ENCODE peak calls at places on chromosomes 3 and 15, in seven cellular contexts. J, O, R, F, L, K and W are unnamed samples. For H3K9me3, the result is how much of the 10 kb centered on the place peaks cover.

GRCh38 chr3:23648326-23648964 is 157.3 kb upstream of the UBE2E1 start:
- DNase-seq in O (no peak), R (peak), K (no peak), J (no peak), L (no peak), F (no peak), W (no peak)

GRCh38 chr3:142489572-142490323 is 41.9 kb upstream of the XRN1 start:
- DNase-seq in K (no peak), J (no peak), F (no peak), O (no peak), R (no peak), L (no peak), W (no peak)

GRCh38 chr3:152268501-152269422 is at the start of gene MBNL1:
- DNase-seq in R (peak), O (peak), J (peak), L (peak), F (peak), K (peak), W (peak)

GRCh38 chr3:81758275-81758674 is 3.2 kb downstream of the GBE1 start:
- DNase-seq in L (no peak), R (no peak), O (peak), J (no peak), F (no peak), K (no peak), W (no peak)

GRCh38 chr3:73228000-73228399 is 166.5 kb downstream of the EBLN2 start:
- DNase-seq in J (no peak), F (no peak), L (no peak), O (no peak), R (no peak), K (no peak), W (no peak)

GRCh38 chr3:168220609-168221008 is 124.9 kb upstream of the GOLIM4 start:
- DNase-seq in L (no peak), F (no peak), O (peak), J (no peak), K (no peak), R (no peak), W (no peak)

GRCh38 chr3:81922404-81922803 is 161.0 kb upstream of the GBE1 start:
- DNase-seq in O (no peak), R (no peak), F (no peak), J (no peak), K (no peak), L (no peak), W (no peak)

GRCh38 chr3:76131396-76132153 is 346.2 kb upstream of the ZNF717 start:
- DNase-seq in K (no peak), R (no peak), O (peak), L (no peak), J (no peak), F (no peak), W (no peak)

GRCh38 chr15:95141486-95141885 is 910.1 kb downstream of the MCTP2 start:
- DNase-seq in K (no peak), L (no peak), R (no peak), F (no peak), J (no peak), O (peak), W (no peak)

GRCh38 chr15:85501574-85501973 is 121.2 kb downstream of the AKAP13 start:
- DNase-seq in O (no peak), F (no peak), L (no peak), R (no peak), K (no peak), J (no peak), W (no peak)

GRCh38 chr3:94063497-94064119 is 747 bp downstream of the NSUN3 start:
- DNase-seq in K (no peak), L (no peak), J (no peak), O (no peak), R (no peak), F (no peak), W (peak)

GRCh38 chr3:41159581-41160189 is 39.6 kb upstream of the CTNNB1 start:
- DNase-seq in R (no peak), K (no peak), L (no peak), F (no peak), O (no peak), J (no peak), W (no peak)

GRCh38 chr3:113985526-113985925 is 37.7 kb downstream of the ZDHHC23 start:
- DNase-seq in O (no peak), K (no peak), F (no peak), R (peak), J (no peak), L (no peak), W (peak)

GRCh38 chr3:177491301-177492031 is 294.2 kb upstream of the TBL1XR1 start:
- DNase-seq in J (no peak), L (no peak), F (no peak), K (no peak), O (no peak), R (no peak), W (no peak)

GRCh38 chr3:9883676-9884554 is 3.9 kb upstream of the CIDEC start:
- DNase-seq in O (peak), R (no peak), J (no peak), F (no peak), L (no peak), K (no peak), W (no peak)

GRCh38 chr3:13559751-13560540 is 11.0 kb downstream of the FBLN2 start:
- DNase-seq in O (peak), R (no peak), J (peak), L (no peak), K (no peak), F (no peak), W (no peak)

GRCh38 chr3:53843195-53844177 is 2.7 kb downstream of the CHDH start:
- DNase-seq in K (peak), L (no peak), F (no peak), J (no peak), R (no peak), O (no peak), W (no peak)

GRCh38 chr3:45795882-45796765 is at the start of gene SLC6A20:
- DNase-seq in J (no peak), O (no peak), L (peak), K (peak), R (peak), F (peak), W (no peak)

GRCh38 chr15:100934735-100935134 is 15.6 kb downstream of the LRRK1 start:
- DNase-seq in R (no peak), K (no peak), L (no peak), F (no peak), O (no peak), J (no peak), W (no peak)

GRCh38 chr15:95394186-95395067 is 936.1 kb upstream of the NR2F2 start:
- DNase-seq in L (no peak), O (peak), F (no peak), J (no peak), R (no peak), K (no peak), W (no peak)

GRCh38 chr3:126959921-126960603 is 22.9 kb upstream of the PLXNA1 start:
- DNase-seq in J (peak), L (peak), O (peak), R (peak), F (no peak), K (no peak), W (no peak)

GRCh38 chr3:11568503-11569155 is 75.1 kb downstream of the VGLL4 start:
- DNase-seq in O (peak), F (no peak), J (peak), R (no peak), K (no peak), L (no peak), W (no peak)

GRCh38 chr3:159726231-159726964 is 262.2 kb upstream of the IL12A start:
- DNase-seq in R (no peak), J (no peak), L (no peak), K (no peak), O (peak), F (no peak), W (no peak)

GRCh38 chr3:170721563-170721962 is 135.7 kb upstream of the SLC7A14 start:
- DNase-seq in F (no peak), L (no peak), R (no peak), K (peak), O (no peak), J (no peak), W (peak)

GRCh38 chr15:71237456-71238188 is 122.4 kb downstream of the THSD4 start:
- DNase-seq in K (peak), F (no peak), R (no peak), O (peak), L (no peak), J (peak), W (no peak)

GRCh38 chr15:77027111-77027696 is 32.3 kb downstream of the PSTPIP1 start:
- DNase-seq in R (no peak), F (peak), O (no peak), K (no peak), J (no peak), L (no peak), W (no peak)

GRCh38 chr3:45841380-45841700 is 579 bp downstream of the LZTFL1 start:
- DNase-seq in F (no peak), K (peak), O (peak), L (no peak), R (peak), J (no peak), W (no peak)

GRCh38 chr15:68699881-68700394 is 120.8 kb downstream of the ANP32A start:
- DNase-seq in J (peak), O (no peak), R (no peak), L (no peak), F (no peak), K (no peak), W (no peak)

GRCh38 chr3:66851894-66852613 is 146.1 kb upstream of the KBTBD8 start:
- DNase-seq in R (no peak), K (no peak), J (no peak), F (no peak), O (no peak), L (no peak), W (no peak)

GRCh38 chr3:155572085-155572484 is 172.8 kb downstream of the PLCH1 start:
- DNase-seq in K (peak), L (no peak), O (peak), R (no peak), J (no peak), F (no peak), W (no peak)

GRCh38 chr15:70172124-70172523 is 74.4 kb upstream of the TLE3 start:
- DNase-seq in L (no peak), R (no peak), K (no peak), J (no peak), F (no peak), O (no peak), W (no peak)

GRCh38 chr3:172726370-172726769 is 15.5 kb upstream of the NCEH1 start:
- DNase-seq in L (no peak), O (no peak), K (no peak), F (no peak), J (no peak), R (no peak), W (no peak)

GRCh38 chr15:41827880-41828746 is at the start of gene JMJD7:
- DNase-seq in K (peak), F (peak), O (peak), J (peak), L (peak), R (peak), W (peak)

GRCh38 chr3:108477511-108478147 is 32.8 kb downstream of the MYH15 start:
- DNase-seq in F (peak), J (no peak), R (peak), L (peak), O (peak), K (peak), W (peak)

GRCh38 chr15:98731712-98732450 is 83.5 kb downstream of the IGF1R start:
- DNase-seq in L (no peak), R (no peak), O (no peak), F (no peak), J (no peak), K (no peak), W (no peak)

GRCh38 chr3:118666-119065 is 77.9 kb upstream of the CHL1 start:
- DNase-seq in O (no peak), L (no peak), F (no peak), K (no peak), R (no peak), J (no peak), W (no peak)

GRCh38 chr15:95086543-95087252 is 855.3 kb downstream of the MCTP2 start:
- DNase-seq in O (peak), F (no peak), K (no peak), R (no peak), J (no peak), L (no peak), W (no peak)

DNA sequence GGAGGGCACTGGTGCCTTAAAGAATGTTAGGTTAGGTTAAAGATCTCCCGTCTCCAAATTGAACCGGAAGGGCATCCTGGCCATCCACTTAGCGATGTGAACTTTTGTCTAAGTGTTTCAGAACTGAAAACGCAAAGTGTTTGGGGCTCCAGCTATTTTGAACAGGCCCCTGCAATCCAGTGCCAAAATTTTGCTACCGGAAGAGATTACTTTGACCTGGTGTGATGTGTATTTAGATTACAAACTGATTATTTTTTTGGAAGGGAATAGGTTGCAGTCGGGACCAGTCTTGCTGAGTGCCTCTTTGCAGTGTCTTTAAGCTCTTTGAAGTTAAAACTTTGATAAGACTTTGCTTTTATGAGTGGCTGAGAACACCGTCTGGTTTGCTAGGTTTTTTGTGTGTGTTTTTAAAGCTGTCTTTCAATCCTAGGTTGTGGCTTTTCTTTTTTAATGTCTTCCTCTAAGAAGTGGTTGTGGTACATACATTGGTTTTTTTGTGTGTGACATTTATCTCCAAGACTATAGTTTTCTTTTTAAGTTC is 179.6 kb downstream of the OR4M2 start:
- DNase-seq in F (no peak), J (no peak), K (no peak), L (no peak), O (no peak), R (no peak), W (no peak)
- H3K9me3 ChIP-seq in F (under half), J (under half), K (under half), L (under half), O (under half), R (under half), W (under half)

GRCh38 chr3:1808590-1808989 is 290.1 kb upstream of the CNTN4 start:
- DNase-seq in R (no peak), L (no peak), J (no peak), O (no peak), K (no peak), F (no peak), W (no peak)
- H3K9me3 ChIP-seq in R (under half), L (under half), J (half or more), O (under half), K (under half), F (under half), W (under half)

DNA sequence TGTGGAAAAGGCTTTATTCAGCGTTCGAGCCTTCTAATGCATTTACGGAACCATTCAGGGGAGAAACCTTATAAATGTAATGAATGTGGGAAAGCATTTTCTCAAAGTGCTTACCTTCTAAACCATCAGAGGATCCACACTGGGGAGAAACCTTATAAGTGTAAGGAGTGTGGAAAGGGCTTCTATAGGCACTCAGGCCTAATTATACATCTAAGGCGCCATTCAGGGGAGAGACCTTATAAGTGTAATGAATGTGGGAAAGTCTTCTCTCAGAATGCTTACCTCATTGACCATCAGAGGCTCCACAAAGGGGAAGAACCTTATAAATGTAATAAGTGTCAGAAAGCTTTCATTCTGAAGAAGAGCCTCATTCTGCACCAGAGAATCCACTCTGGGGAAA is 6.2 kb upstream of the ZNF35 start:
- DNase-seq in L (no peak), O (no peak), F (no peak), R (no peak), J (no peak), K (no peak), W (no peak)
- H3K9me3 ChIP-seq in L (under half), O (under half), F (under half), R (under half), J (half or more), K (under half), W (under half)

GRCh38 chr15:27082526-27082925 is 111.5 kb downstream of the GABRG3 start:
- DNase-seq in J (no peak), F (no peak), R (no peak), O (peak), L (no peak), K (no peak), W (no peak)
- H3K9me3 ChIP-seq in J (under half), F (under half), R (under half), O (under half), L (under half), K (under half), W (under half)

DNA sequence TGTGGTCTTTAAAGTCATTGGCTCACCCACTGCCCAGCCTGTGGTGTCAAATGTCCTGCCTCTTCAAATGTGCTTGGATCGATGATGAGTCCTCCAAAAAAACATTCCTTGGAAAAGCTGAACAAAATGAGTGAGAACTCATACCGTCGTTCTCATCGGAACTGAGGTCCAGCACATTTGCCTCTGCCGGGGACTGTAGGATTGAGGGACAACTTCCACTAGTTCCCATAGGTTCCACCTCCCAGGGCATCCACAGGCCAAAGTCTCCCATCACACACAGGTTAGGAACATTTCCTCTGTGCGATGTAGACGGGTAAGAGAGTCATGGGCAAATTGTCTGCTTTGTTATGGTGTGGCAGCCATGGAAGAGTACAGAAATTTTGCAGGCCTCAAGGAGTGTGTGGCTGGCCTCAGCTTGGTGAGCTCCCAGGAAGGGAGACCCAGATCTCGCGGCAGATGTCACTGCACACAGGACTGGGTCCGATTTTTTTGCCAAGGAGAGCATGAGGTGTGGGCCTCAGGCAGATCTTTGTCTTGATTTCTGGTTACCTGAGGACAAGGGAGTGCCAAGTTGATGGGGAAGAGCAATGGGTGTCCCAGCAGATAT is 115.7 kb downstream of the SNRPN start:
- DNase-seq in J (no peak), L (no peak), K (no peak), F (no peak), O (no peak), R (no peak), W (no peak)
- H3K9me3 ChIP-seq in J (half or more), L (half or more), K (half or more), F (half or more), O (half or more), R (half or more), W (under half)

DNA sequence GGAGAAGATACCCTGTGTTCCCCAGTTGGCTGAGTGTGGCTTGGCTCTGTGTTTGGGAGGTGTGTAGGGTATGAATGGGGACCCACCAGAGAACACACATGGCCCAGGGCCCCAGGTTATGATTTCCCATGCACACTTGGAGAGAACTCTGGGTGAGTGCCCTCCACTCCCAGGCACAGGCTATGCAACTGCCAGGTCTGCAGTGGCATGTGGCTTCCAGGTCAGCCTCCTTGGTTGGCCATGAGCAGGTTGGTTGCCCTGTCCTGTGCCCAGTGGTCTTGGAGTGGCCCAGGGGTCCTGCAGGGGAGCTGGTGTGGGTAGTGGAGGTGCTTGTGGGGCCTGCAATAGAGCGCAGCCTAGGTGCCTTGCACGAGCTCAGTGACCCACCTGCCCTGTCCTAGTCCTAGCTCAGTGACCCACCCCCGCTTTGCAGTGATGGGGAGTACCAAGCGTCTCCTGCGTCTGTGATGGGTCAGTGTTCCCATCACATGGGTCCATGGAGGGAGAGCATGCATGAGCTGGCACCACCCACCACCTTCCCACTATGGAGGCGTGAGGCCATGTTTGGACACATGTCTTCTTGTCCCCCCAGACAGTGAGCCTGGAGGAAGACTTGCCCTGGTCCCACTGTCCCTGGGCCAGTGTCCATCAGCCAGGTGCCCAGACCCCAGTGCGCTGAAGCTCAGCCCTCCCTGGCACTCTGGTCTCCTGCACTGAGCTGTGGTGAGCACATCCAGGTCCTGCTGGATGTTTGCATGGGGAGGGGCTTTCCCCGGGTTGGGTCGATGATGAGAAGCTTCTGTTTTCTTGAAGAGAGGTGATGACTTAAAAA is 217.3 kb downstream of the SNRPN start:
- DNase-seq in K (no peak), F (peak), R (no peak), L (no peak), J (peak), O (no peak), W (no peak)
- H3K9me3 ChIP-seq in K (under half), F (half or more), R (under half), L (under half), J (half or more), O (under half), W (under half)